ENCODE peak calls at places on chromosomes 6 and 20, in five cellular contexts. U is Calu3, A is left cardiac atrium, D is NCI-H345, O is fibroblast of mammary gland. V is an unnamed sample.

GRCh38 chr6:3929281-3929798 is 80.2 kb downstream of the FAM50B start:
- DNase-seq in U (no peak), D (no peak), O (peak; percentile 93), A (peak; percentile 39), V (no peak)

GRCh38 chr6:169863149-169863525 is 111.7 kb downstream of the ERMARD start:
- DNase-seq in O (no peak), U (no peak), A (no peak), D (peak; percentile 87), V (peak; percentile 33)

GRCh38 chr6:157849288-157850017 is 26.4 kb downstream of the SNX9 start:
- DNase-seq in O (no peak), U (no peak), D (no peak), A (no peak), V (no peak)

GRCh38 chr6:167323111-167323510 is 1.8 kb upstream of the TTLL2 start:
- DNase-seq in D (no peak), A (no peak), U (no peak), O (no peak), V (no peak)

GRCh38 chr6:69942485-69942884 is 76.1 kb downstream of the COL19A1 start:
- DNase-seq in D (no peak), O (no peak), A (no peak), U (no peak), V (no peak)

GRCh38 chr6:36361071-36361470 is 24.4 kb upstream of the BNIP5 start:
- DNase-seq in A (no peak), U (no peak), O (no peak), D (no peak), V (no peak)

GRCh38 chr20:17298751-17299150 is 71.9 kb downstream of the PCSK2 start:
- DNase-seq in D (no peak), O (no peak), A (no peak), U (no peak), V (no peak)

GRCh38 chr6:30854641-30855040 is 29.7 kb upstream of the DDR1 start:
- DNase-seq in O (no peak), A (no peak), D (no peak), U (no peak), V (no peak)

GRCh38 chr6:54217018-54217417 is 91.2 kb upstream of the TINAG start:
- DNase-seq in O (no peak), A (no peak), U (no peak), D (no peak), V (no peak)

GRCh38 chr6:36911946-36912555 is 26.3 kb downstream of the C6orf89 start:
- DNase-seq in U (no peak), A (no peak), D (no peak), O (no peak), V (no peak)